ENCODE peak calls at places on chromosomes 12 and 14, in seven cellular contexts. R is ascending aorta; V is AG04450; P is effector memory CD4-positive, alpha-beta T cell; E is body of pancreas; Q is Peyer's patch; B is A549. A is an unnamed sample. For H3K9me3, the result is how much of the 10 kb centered on the place peaks cover.

GRCh38 chr14:102579696-102580551 is 12.5 kb upstream of the RCOR1 start:
- DNase-seq in Q (no peak), V (no peak), E (no peak), B (no peak), R (no peak), P (no peak), A (peak)

GRCh38 chr12:118357327-118358007 is 15.2 kb downstream of the TAOK3 start:
- DNase-seq in B (peak), R (no peak), Q (no peak), E (peak), P (peak), V (no peak), A (peak)

GRCh38 chr14:34000396-34000795 is 49.5 kb upstream of the EGLN3 start:
- DNase-seq in E (no peak), V (no peak), P (no peak), Q (no peak), R (no peak), B (no peak), A (no peak)

GRCh38 chr14:89365071-89365801 is 51.8 kb downstream of the FOXN3 start:
- DNase-seq in V (no peak), B (no peak), P (peak), Q (no peak), E (no peak), R (no peak), A (no peak)

GRCh38 chr12:5945071-5946008 is at the start of gene ANO2:
- DNase-seq in Q (no peak), E (no peak), P (no peak), V (no peak), R (no peak), B (no peak), A (peak)

GRCh38 chr12:50050410-50051280 is 6.8 kb upstream of the ASIC1 start:
- DNase-seq in Q (no peak), E (peak), R (no peak), P (no peak), V (no peak), B (no peak), A (no peak)

GRCh38 chr12:116896525-116896924 is 14.2 kb upstream of the FBXW8 start:
- DNase-seq in R (no peak), Q (no peak), V (no peak), E (no peak), P (no peak), B (no peak), A (no peak)

GRCh38 chr14:105863296-105864108 is 337.1 kb downstream of the TMEM121 start:
- DNase-seq in B (no peak), P (no peak), Q (peak), E (peak), V (no peak), R (no peak), A (no peak)

GRCh38 chr12:118376089-118377004 is at the start of gene SUDS3:
- DNase-seq in Q (peak), V (peak), B (peak), P (peak), E (peak), R (peak), A (peak)

GRCh38 chr14:91438845-91439244 is 21.2 kb upstream of the CCDC88C start:
- DNase-seq in Q (no peak), P (no peak), V (no peak), B (no peak), R (no peak), E (no peak), A (no peak)

GRCh38 chr12:11672361-11672760 is 22.9 kb downstream of the ETV6 start:
- DNase-seq in Q (no peak), P (no peak), E (no peak), B (no peak), V (no peak), R (no peak), A (no peak)

GRCh38 chr12:1598757-1599156 is 4.4 kb upstream of the FBXL14 start:
- DNase-seq in Q (no peak), B (no peak), R (no peak), E (no peak), V (no peak), P (no peak), A (no peak)

GRCh38 chr14:70808023-70808401 is 1.3 kb downstream of the MAP3K9 start:
- DNase-seq in B (peak), Q (peak), E (peak), V (no peak), P (peak), R (no peak), A (no peak)

GRCh38 chr12:118032188-118032587 is 15.7 kb downstream of the RFC5 start:
- DNase-seq in B (no peak), E (no peak), V (no peak), Q (no peak), R (no peak), P (no peak), A (no peak)

GRCh38 chr14:40099316-40099715 is 667.1 kb upstream of the FBXO33 start:
- DNase-seq in R (no peak), V (no peak), E (no peak), B (no peak), Q (no peak), P (no peak), A (no peak)

GRCh38 chr14:64465856-64466554 is 706 bp downstream of the AKAP5 start:
- DNase-seq in V (peak), Q (no peak), R (no peak), P (no peak), E (peak), B (peak), A (peak)

GRCh38 chr14:59483360-59483759 is 848 bp downstream of the L3HYPDH start:
- DNase-seq in E (no peak), B (peak), V (peak), P (no peak), Q (no peak), R (no peak), A (peak)

GRCh38 chr12:44000309-44000952 is 164.6 kb downstream of the TMEM117 start:
- DNase-seq in B (peak), Q (no peak), R (no peak), E (peak), P (no peak), V (peak), A (peak)

GRCh38 chr14:24441904-24442239 is 704 bp downstream of the SDR39U1 start:
- DNase-seq in R (no peak), B (no peak), Q (no peak), V (no peak), P (no peak), E (no peak), A (no peak)

GRCh38 chr14:47262801-47263200 is 412.6 kb downstream of the MDGA2 start:
- DNase-seq in Q (no peak), E (no peak), R (no peak), B (no peak), P (no peak), V (no peak), A (no peak)
- H3K9me3 ChIP-seq in Q (under half), E (under half), R (under half), B (under half), P (under half), V (under half), A (under half)

GRCh38 chr14:53468876-53469275 is 315.8 kb upstream of the DDHD1 start:
- DNase-seq in Q (no peak), P (no peak), V (no peak), E (no peak), B (no peak), R (no peak), A (no peak)

GRCh38 chr14:53458368-53458814 is 305.3 kb upstream of the DDHD1 start:
- DNase-seq in B (peak), E (no peak), P (no peak), R (no peak), V (peak), Q (no peak), A (peak)

GRCh38 chr14:53461823-53462222 is 308.7 kb upstream of the DDHD1 start:
- DNase-seq in E (no peak), R (no peak), B (no peak), P (no peak), Q (no peak), V (no peak), A (no peak)

GRCh38 chr14:53460544-53460943 is 307.4 kb upstream of the DDHD1 start:
- DNase-seq in B (no peak), E (no peak), P (no peak), V (no peak), Q (no peak), R (no peak), A (no peak)

GRCh38 chr14:53462931-53463778 is 310.0 kb upstream of the DDHD1 start:
- DNase-seq in P (no peak), E (no peak), Q (no peak), R (no peak), V (no peak), B (no peak), A (no peak)
- H3K4me3 ChIP-seq in P (no peak), E (no peak), Q (no peak), R (no peak), V (no peak), B (no peak), A (no peak)

GRCh38 chr12:19482551-19483109 is 43.3 kb downstream of the AEBP2 start:
- DNase-seq in B (no peak), V (no peak), E (no peak), R (no peak), P (peak), Q (no peak), A (no peak)

GRCh38 chr12:19477071-19477470 is 37.8 kb downstream of the AEBP2 start:
- DNase-seq in Q (no peak), P (no peak), E (no peak), V (no peak), R (no peak), B (no peak), A (no peak)

GRCh38 chr12:19482036-19482435 is 42.7 kb downstream of the AEBP2 start:
- DNase-seq in E (no peak), R (no peak), Q (no peak), P (no peak), B (no peak), V (no peak), A (no peak)

GRCh38 chr12:19483727-19484126 is 44.4 kb downstream of the AEBP2 start:
- DNase-seq in Q (no peak), V (no peak), B (no peak), R (no peak), P (no peak), E (no peak), A (no peak)

GRCh38 chr12:19480459-19480858 is 41.2 kb downstream of the AEBP2 start:
- DNase-seq in V (no peak), R (no peak), P (no peak), E (no peak), B (no peak), Q (no peak), A (no peak)
- H3K9me3 ChIP-seq in V (under half), R (under half), P (under half), E (under half), B (under half), Q (under half), A (under half)

GRCh38 chr12:19066471-19067001 is 63.0 kb upstream of the PLEKHA5 start:
- DNase-seq in E (peak), Q (no peak), P (no peak), B (no peak), R (no peak), V (no peak), A (no peak)
- H3K4me3 ChIP-seq in E (no peak), Q (no peak), P (no peak), B (no peak), R (no peak), V (no peak), A (no peak)

DNA sequence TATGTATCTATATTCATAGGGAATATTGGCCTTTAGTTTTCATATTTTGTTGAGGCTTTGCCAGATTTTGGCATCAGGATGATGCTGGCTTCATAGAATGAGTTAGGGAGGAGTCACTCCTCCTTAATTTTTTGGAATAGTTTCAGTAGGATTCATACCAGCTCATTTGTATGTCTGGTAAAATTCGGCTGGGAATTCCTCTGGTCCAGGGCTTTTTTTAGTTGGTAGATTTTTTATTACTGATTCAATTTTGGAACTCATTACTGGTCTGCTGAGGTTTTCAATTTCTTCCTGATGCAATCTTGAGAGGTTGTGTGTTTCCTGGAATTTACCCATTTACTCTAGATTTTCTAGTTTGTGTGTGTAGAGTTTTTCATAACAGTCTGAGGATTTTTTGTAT is 175.2 kb downstream of the EPS8 start:
- DNase-seq in V (no peak), Q (no peak), B (no peak), E (no peak), R (no peak), P (no peak), A (no peak)
- H3K9me3 ChIP-seq in V (under half), Q (under half), B (under half), E (under half), R (under half), P (under half), A (under half)

GRCh38 chr14:37594238-37594915 is 672 bp downstream of the FOXA1 start:
- DNase-seq in E (peak), P (no peak), R (no peak), V (peak), Q (peak), B (peak), A (peak)

GRCh38 chr14:37591941-37592287 is 3.1 kb downstream of the FOXA1 start:
- DNase-seq in B (peak), Q (peak), P (no peak), V (no peak), R (no peak), E (no peak), A (no peak)

GRCh38 chr14:37592288-37593274 is 2.5 kb downstream of the FOXA1 start:
- DNase-seq in R (no peak), Q (peak), P (no peak), B (peak), E (no peak), V (no peak), A (no peak)

GRCh38 chr14:37594916-37595808 is at the start of the genes FOXA1 and TTC6:
- DNase-seq in B (peak), E (peak), P (no peak), R (no peak), Q (peak), V (no peak), A (no peak)

GRCh38 chr14:37593496-37594237 is 1.4 kb downstream of the FOXA1 start:
- DNase-seq in V (no peak), E (no peak), R (no peak), P (no peak), Q (no peak), B (no peak), A (no peak)
- H3K4me3 ChIP-seq in V (no peak), E (no peak), R (peak), P (no peak), Q (peak), B (peak), A (peak)

A was measured in SJSA1.